ENCODE peak calls at places on chromosomes 12 and 14, in five cellular contexts. M is GDM1; T is T-helper 17 cell; G is activated CD4-positive, CD25-positive, alpha-beta regulatory T cell; L is iPS-NIHi11. W is an unnamed sample.

GRCh38 chr14:53525608-53526007 is 372.5 kb upstream of the DDHD1 start:
- DNase-seq in M (no peak), L (no peak), T (no peak), G (no peak), W (no peak)

GRCh38 chr12:70040141-70040540 is 203.1 kb upstream of the CNOT2 start:
- DNase-seq in M (no peak), G (no peak), L (no peak), T (no peak), W (no peak)

GRCh38 chr12:112855375-112855774 is 51.4 kb upstream of the OAS1 start:
- DNase-seq in T (no peak), L (peak; percentile 62), G (no peak), M (no peak), W (no peak)

GRCh38 chr14:24921903-24922302 is 128.0 kb downstream of the STXBP6 start:
- DNase-seq in G (no peak), T (no peak), M (no peak), L (no peak), W (no peak)

GRCh38 chr12:51210690-51211395 is 7.0 kb downstream of the POU6F1 start:
- DNase-seq in T (no peak), L (no peak), M (no peak), G (no peak), W (no peak)

GRCh38 chr14:29554335-29554734 is 373.3 kb downstream of the PRKD1 start:
- DNase-seq in T (no peak), G (no peak), L (no peak), M (no peak), W (no peak)

GRCh38 chr14:50061664-50062437 is 54.5 kb downstream of the VCPKMT start:
- DNase-seq in L (no peak), G (peak; percentile 67), M (peak; percentile 18), T (peak; percentile 54), W (no peak)

GRCh38 chr14:23275412-23275811 is 10.5 kb downstream of the HOMEZ start:
- DNase-seq in T (no peak), L (no peak), G (no peak), M (no peak), W (no peak)

GRCh38 chr12:82040987-82041743 is 282.0 kb upstream of the PPFIA2 start:
- DNase-seq in M (no peak), T (no peak), G (no peak), L (no peak), W (no peak)

GRCh38 chr14:77543637-77544334 is 45.2 kb upstream of the ISM2 start:
- DNase-seq in T (no peak), L (no peak), G (no peak), M (no peak), W (no peak)

GRCh38 chr12:45216983-45217485 is 1.1 kb downstream of the ANO6 start:
- DNase-seq in G (no peak), T (no peak), L (no peak), M (no peak), W (no peak)

GRCh38 chr14:103104654-103105511 is 10.4 kb downstream of the EXOC3L4 start:
- DNase-seq in L (peak; percentile 91), G (peak; percentile 48), M (peak; percentile 51), T (peak; percentile 66), W (peak; percentile 69)

GRCh38 chr12:127125607-127126259 is 1141.2 kb upstream of the TMEM132C start:
- DNase-seq in T (no peak), M (no peak), L (no peak), G (no peak), W (no peak)

GRCh38 chr12:114163766-114164165 is 197.6 kb upstream of the RBM19 start:
- DNase-seq in M (no peak), T (no peak), L (no peak), G (no peak), W (no peak)

GRCh38 chr12:94460594-94460959 is 910 bp upstream of the CEP83 start:
- DNase-seq in G (no peak), T (no peak), M (no peak), L (no peak), W (no peak)

GRCh38 chr12:93766802-93767523 is 89.8 kb downstream of the CRADD start:
- DNase-seq in G (no peak), T (no peak), M (no peak), L (peak; percentile 24), W (no peak)

GRCh38 chr12:109309441-109310246 is 560 bp upstream of the FOXN4 start:
- DNase-seq in G (no peak), T (no peak), M (no peak), L (peak; percentile 59), W (no peak)

GRCh38 chr12:115201928-115202327 is 518.0 kb upstream of the TBX3 start:
- DNase-seq in M (no peak), T (no peak), L (no peak), G (no peak), W (no peak)

GRCh38 chr12:126218697-126219096 is 1153.5 kb downstream of the AACS start:
- DNase-seq in G (no peak), M (no peak), L (no peak), T (no peak), W (no peak)

GRCh38 chr14:36508418-36509051 is 11.5 kb downstream of the NKX2-1 start:
- DNase-seq in G (no peak), M (no peak), T (no peak), L (no peak), W (no peak)

GRCh38 chr12:51729331-51729730 is 119.2 kb downstream of the FIGNL2 start:
- DNase-seq in T (no peak), M (no peak), G (no peak), L (no peak), W (no peak)

W was measured in mesothelial cell of epicardium.